ENCODE peak calls at places on chromosomes 12 and 14, in nine cellular contexts. One of them, this sample, is unnamed.

GRCh38 chr14:72743626-72744025 is 150.3 kb downstream of the DPF3 start:
- DNase-seq in HCT116: no peak
- DNase-seq in GM12865: no peak
- DNase-seq in progenitor cell of endocrine pancreas: no peak
- DNase-seq in RWPE2: no peak
- DNase-seq in H9: no peak
- DNase-seq in astrocyte: no peak
- DNase-seq in esophagus muscularis mucosa: peak
- DNase-seq in IMR-90: no peak
- DNase-seq in this sample: no peak

GRCh38 chr14:94038921-94039629 is 12.9 kb downstream of the OTUB2 start:
- DNase-seq in HCT116: no peak
- DNase-seq in GM12865: no peak
- DNase-seq in progenitor cell of endocrine pancreas: no peak
- DNase-seq in RWPE2: no peak
- DNase-seq in H9: no peak
- DNase-seq in astrocyte: no peak
- DNase-seq in esophagus muscularis mucosa: no peak
- DNase-seq in IMR-90: no peak
- DNase-seq in this sample: no peak

GRCh38 chr12:46371718-46372130 is 849 bp downstream of the SLC38A2 start:
- DNase-seq in HCT116: no peak
- DNase-seq in GM12865: peak
- DNase-seq in progenitor cell of endocrine pancreas: peak
- DNase-seq in RWPE2: peak
- DNase-seq in H9: no peak
- DNase-seq in astrocyte: no peak
- DNase-seq in esophagus muscularis mucosa: peak
- DNase-seq in IMR-90: peak
- DNase-seq in this sample: peak

GRCh38 chr12:133129368-133130037 is 571 bp downstream of the ZNF891 start:
- DNase-seq in HCT116: no peak
- DNase-seq in GM12865: no peak
- DNase-seq in progenitor cell of endocrine pancreas: no peak
- DNase-seq in RWPE2: no peak
- DNase-seq in H9: no peak
- DNase-seq in astrocyte: peak
- DNase-seq in esophagus muscularis mucosa: no peak
- DNase-seq in IMR-90: peak
- DNase-seq in this sample: no peak

GRCh38 chr14:31138301-31138700 is 69.3 kb downstream of the HECTD1 start:
- DNase-seq in HCT116: no peak
- DNase-seq in GM12865: no peak
- DNase-seq in progenitor cell of endocrine pancreas: no peak
- DNase-seq in RWPE2: no peak
- DNase-seq in H9: no peak
- DNase-seq in astrocyte: no peak
- DNase-seq in esophagus muscularis mucosa: no peak
- DNase-seq in IMR-90: peak
- DNase-seq in this sample: no peak

GRCh38 chr12:7369274-7369729 is 65.4 kb downstream of the ACSM4 start:
- DNase-seq in HCT116: peak
- DNase-seq in GM12865: peak
- DNase-seq in progenitor cell of endocrine pancreas: no peak
- DNase-seq in RWPE2: no peak
- DNase-seq in H9: no peak
- DNase-seq in astrocyte: no peak
- DNase-seq in esophagus muscularis mucosa: no peak
- DNase-seq in IMR-90: no peak
- DNase-seq in this sample: no peak

GRCh38 chr14:104320611-104321086 is 182.3 kb downstream of the KIF26A start:
- DNase-seq in HCT116: no peak
- DNase-seq in GM12865: no peak
- DNase-seq in progenitor cell of endocrine pancreas: no peak
- DNase-seq in RWPE2: no peak
- DNase-seq in H9: peak
- DNase-seq in astrocyte: no peak
- DNase-seq in esophagus muscularis mucosa: no peak
- DNase-seq in IMR-90: no peak
- DNase-seq in this sample: no peak

GRCh38 chr14:41663478-41663845 is 56.8 kb downstream of the LRFN5 start:
- DNase-seq in HCT116: no peak
- DNase-seq in GM12865: no peak
- DNase-seq in progenitor cell of endocrine pancreas: no peak
- DNase-seq in RWPE2: no peak
- DNase-seq in H9: no peak
- DNase-seq in astrocyte: peak
- DNase-seq in esophagus muscularis mucosa: no peak
- DNase-seq in IMR-90: peak
- DNase-seq in this sample: no peak

GRCh38 chr14:99189201-99189801 is 82.7 kb downstream of the BCL11B start:
- DNase-seq in HCT116: no peak
- DNase-seq in GM12865: no peak
- DNase-seq in progenitor cell of endocrine pancreas: no peak
- DNase-seq in RWPE2: no peak
- DNase-seq in H9: no peak
- DNase-seq in astrocyte: no peak
- DNase-seq in esophagus muscularis mucosa: no peak
- DNase-seq in IMR-90: no peak
- DNase-seq in this sample: no peak

GRCh38 chr12:25972783-25973182 is 14.3 kb downstream of the RASSF8 start:
- DNase-seq in HCT116: no peak
- DNase-seq in GM12865: no peak
- DNase-seq in progenitor cell of endocrine pancreas: no peak
- DNase-seq in RWPE2: no peak
- DNase-seq in H9: no peak
- DNase-seq in astrocyte: peak
- DNase-seq in esophagus muscularis mucosa: no peak
- DNase-seq in IMR-90: peak
- DNase-seq in this sample: no peak

GRCh38 chr12:121797937-121798801 is 4.7 kb upstream of the RHOF start:
- DNase-seq in HCT116: no peak
- DNase-seq in GM12865: no peak
- DNase-seq in progenitor cell of endocrine pancreas: no peak
- DNase-seq in RWPE2: peak
- DNase-seq in H9: no peak
- DNase-seq in astrocyte: no peak
- DNase-seq in esophagus muscularis mucosa: no peak
- DNase-seq in IMR-90: peak
- DNase-seq in this sample: peak

GRCh38 chr12:112010415-112011344 is 2.3 kb downstream of the TMEM116 start:
- DNase-seq in HCT116: no peak
- DNase-seq in GM12865: no peak
- DNase-seq in progenitor cell of endocrine pancreas: no peak
- DNase-seq in RWPE2: no peak
- DNase-seq in H9: no peak
- DNase-seq in astrocyte: no peak
- DNase-seq in esophagus muscularis mucosa: no peak
- DNase-seq in IMR-90: no peak
- DNase-seq in this sample: no peak

GRCh38 chr14:61644834-61645233 is 50.5 kb upstream of the HIF1A start:
- DNase-seq in HCT116: no peak
- DNase-seq in GM12865: peak
- DNase-seq in progenitor cell of endocrine pancreas: no peak
- DNase-seq in RWPE2: no peak
- DNase-seq in H9: no peak
- DNase-seq in astrocyte: no peak
- DNase-seq in esophagus muscularis mucosa: no peak
- DNase-seq in IMR-90: peak
- DNase-seq in this sample: no peak

GRCh38 chr14:69091695-69092094 is 61.2 kb downstream of the DCAF5 start:
- DNase-seq in HCT116: no peak
- DNase-seq in GM12865: no peak
- DNase-seq in progenitor cell of endocrine pancreas: no peak
- DNase-seq in RWPE2: no peak
- DNase-seq in H9: no peak
- DNase-seq in astrocyte: no peak
- DNase-seq in esophagus muscularis mucosa: peak
- DNase-seq in IMR-90: no peak
- DNase-seq in this sample: no peak

GRCh38 chr14:44639986-44640385 is 132.9 kb upstream of the FSCB start:
- DNase-seq in HCT116: no peak
- DNase-seq in GM12865: no peak
- DNase-seq in progenitor cell of endocrine pancreas: no peak
- DNase-seq in RWPE2: no peak
- DNase-seq in H9: no peak
- DNase-seq in astrocyte: no peak
- DNase-seq in esophagus muscularis mucosa: no peak
- DNase-seq in IMR-90: no peak
- DNase-seq in this sample: no peak

GRCh38 chr14:44634692-44635091 is 127.6 kb upstream of the FSCB start:
- DNase-seq in HCT116: no peak
- DNase-seq in GM12865: no peak
- DNase-seq in progenitor cell of endocrine pancreas: no peak
- DNase-seq in RWPE2: no peak
- DNase-seq in H9: no peak
- DNase-seq in astrocyte: no peak
- DNase-seq in esophagus muscularis mucosa: no peak
- DNase-seq in IMR-90: no peak
- DNase-seq in this sample: no peak

DNA sequence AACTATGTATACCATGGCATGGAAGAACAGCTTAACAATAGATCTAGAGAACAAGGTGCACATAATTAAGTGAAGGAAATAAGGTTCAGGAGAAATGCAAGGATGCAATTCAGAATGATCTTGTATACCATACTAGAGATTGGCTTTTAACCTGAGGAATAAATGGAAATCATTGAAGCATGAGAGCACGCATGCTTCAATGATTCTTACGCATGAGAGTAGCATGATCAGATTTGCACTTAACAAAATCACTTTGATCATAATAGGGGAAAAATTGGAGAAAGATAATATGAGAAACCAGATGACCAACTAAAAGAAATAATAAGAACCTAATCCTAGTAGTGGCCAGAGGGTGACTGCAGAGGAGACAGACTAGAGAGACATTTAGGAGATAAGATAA is 133.3 kb upstream of the FSCB start:
- DNase-seq in HCT116: no peak
- DNase-seq in GM12865: no peak
- DNase-seq in progenitor cell of endocrine pancreas: no peak
- DNase-seq in RWPE2: no peak
- DNase-seq in H9: no peak
- DNase-seq in astrocyte: no peak
- DNase-seq in esophagus muscularis mucosa: no peak
- DNase-seq in IMR-90: no peak
- DNase-seq in this sample: no peak
- TF ChIP-seq CTCF in HCT116: no peak
- TF ChIP-seq CTCF in GM12865: no peak
- TF ChIP-seq CTCF in progenitor cell of endocrine pancreas: no peak
- TF ChIP-seq CTCF in RWPE2: no peak
- TF ChIP-seq CTCF in H9: no peak
- TF ChIP-seq CTCF in astrocyte: no peak
- TF ChIP-seq CTCF in esophagus muscularis mucosa: no peak
- TF ChIP-seq CTCF in IMR-90: no peak
- TF ChIP-seq CTCF in this sample: no peak

GRCh38 chr12:24630446-24630845 is 318.5 kb downstream of the BCAT1 start:
- DNase-seq in HCT116: no peak
- DNase-seq in GM12865: no peak
- DNase-seq in progenitor cell of endocrine pancreas: no peak
- DNase-seq in RWPE2: no peak
- DNase-seq in H9: no peak
- DNase-seq in astrocyte: no peak
- DNase-seq in esophagus muscularis mucosa: no peak
- DNase-seq in IMR-90: no peak
- DNase-seq in this sample: no peak
- TF ChIP-seq CTCF in HCT116: no peak
- TF ChIP-seq CTCF in GM12865: no peak
- TF ChIP-seq CTCF in progenitor cell of endocrine pancreas: peak
- TF ChIP-seq CTCF in RWPE2: no peak
- TF ChIP-seq CTCF in H9: peak
- TF ChIP-seq CTCF in astrocyte: peak
- TF ChIP-seq CTCF in esophagus muscularis mucosa: no peak
- TF ChIP-seq CTCF in IMR-90: no peak
- TF ChIP-seq CTCF in this sample: no peak

GRCh38 chr14:21988413-21988812 is 314.8 kb upstream of the OR4E1 start:
- DNase-seq in HCT116: no peak
- DNase-seq in GM12865: no peak
- DNase-seq in progenitor cell of endocrine pancreas: no peak
- DNase-seq in RWPE2: no peak
- DNase-seq in H9: no peak
- DNase-seq in astrocyte: no peak
- DNase-seq in esophagus muscularis mucosa: no peak
- DNase-seq in IMR-90: no peak
- DNase-seq in this sample: no peak

GRCh38 chr14:21989090-21989489 is 315.5 kb upstream of the OR4E1 start:
- DNase-seq in HCT116: no peak
- DNase-seq in GM12865: no peak
- DNase-seq in progenitor cell of endocrine pancreas: no peak
- DNase-seq in RWPE2: no peak
- DNase-seq in H9: no peak
- DNase-seq in astrocyte: no peak
- DNase-seq in esophagus muscularis mucosa: no peak
- DNase-seq in IMR-90: no peak
- DNase-seq in this sample: no peak

GRCh38 chr14:21987937-21988336 is 314.3 kb upstream of the OR4E1 start:
- DNase-seq in HCT116: peak
- DNase-seq in GM12865: peak
- DNase-seq in progenitor cell of endocrine pancreas: no peak
- DNase-seq in RWPE2: no peak
- DNase-seq in H9: no peak
- DNase-seq in astrocyte: no peak
- DNase-seq in esophagus muscularis mucosa: no peak
- DNase-seq in IMR-90: peak
- DNase-seq in this sample: no peak

GRCh38 chr14:21991130-21991529 is 317.5 kb upstream of the OR4E1 start:
- DNase-seq in HCT116: no peak
- DNase-seq in GM12865: no peak
- DNase-seq in progenitor cell of endocrine pancreas: no peak
- DNase-seq in RWPE2: no peak
- DNase-seq in H9: no peak
- DNase-seq in astrocyte: no peak
- DNase-seq in esophagus muscularis mucosa: no peak
- DNase-seq in IMR-90: no peak
- DNase-seq in this sample: no peak

DNA sequence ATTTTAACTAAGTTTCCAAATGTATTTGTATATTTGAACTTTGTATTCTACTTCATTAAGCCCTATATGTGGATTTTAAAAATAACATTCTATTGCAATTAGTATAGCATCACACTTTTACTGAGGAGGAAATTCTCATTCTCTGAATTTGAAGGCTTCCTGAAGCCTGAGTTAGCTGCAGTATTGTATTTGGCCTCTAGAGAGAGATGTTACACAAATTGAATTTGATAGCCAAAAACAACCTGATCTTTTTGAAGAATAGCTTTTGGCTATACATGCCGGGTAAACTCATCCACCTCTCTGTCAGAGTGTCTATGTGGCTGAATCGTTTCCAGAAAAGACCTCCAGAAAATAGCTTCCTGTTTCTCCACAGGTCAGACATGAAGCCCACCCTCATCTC is 316.5 kb upstream of the OR4E1 start:
- DNase-seq in HCT116: no peak
- DNase-seq in GM12865: no peak
- DNase-seq in progenitor cell of endocrine pancreas: no peak
- DNase-seq in RWPE2: no peak
- DNase-seq in H9: no peak
- DNase-seq in astrocyte: no peak
- DNase-seq in esophagus muscularis mucosa: no peak
- DNase-seq in IMR-90: no peak
- DNase-seq in this sample: no peak
- TF ChIP-seq CTCF in HCT116: peak
- TF ChIP-seq CTCF in GM12865: peak
- TF ChIP-seq CTCF in progenitor cell of endocrine pancreas: peak
- TF ChIP-seq CTCF in RWPE2: peak
- TF ChIP-seq CTCF in H9: peak
- TF ChIP-seq CTCF in astrocyte: peak
- TF ChIP-seq CTCF in esophagus muscularis mucosa: peak
- TF ChIP-seq CTCF in IMR-90: peak
- TF ChIP-seq CTCF in this sample: peak

GRCh38 chr12:67388331-67389163 is 119.4 kb downstream of the CAND1 start:
- DNase-seq in HCT116: no peak
- DNase-seq in GM12865: no peak
- DNase-seq in progenitor cell of endocrine pancreas: no peak
- DNase-seq in RWPE2: no peak
- DNase-seq in H9: peak
- DNase-seq in astrocyte: no peak
- DNase-seq in esophagus muscularis mucosa: no peak
- DNase-seq in IMR-90: no peak
- DNase-seq in this sample: no peak
- TF ChIP-seq CTCF in HCT116: peak
- TF ChIP-seq CTCF in GM12865: no peak
- TF ChIP-seq CTCF in progenitor cell of endocrine pancreas: peak
- TF ChIP-seq CTCF in RWPE2: no peak
- TF ChIP-seq CTCF in H9: peak
- TF ChIP-seq CTCF in astrocyte: no peak
- TF ChIP-seq CTCF in esophagus muscularis mucosa: peak
- TF ChIP-seq CTCF in IMR-90: no peak
- TF ChIP-seq CTCF in this sample: no peak